ENCODE peak calls at places on chromosomes 2 and 18, in ten cellular contexts. U is fibroblast of the aortic adventitia, H is neural progenitor cell, Q is fibroblast of lung, R is A673, F is spleen, J is brain microvascular endothelial cell, I is GM23338, B is IMR-90, T is epithelial cell of esophagus. N is an unnamed sample.
A peak's percentile ranks its signal among the peaks of the same experiment; 100 is the strongest.

GRCh38 chr2:240983996-240984498 is 14.4 kb upstream of the SNED1 start:
- DNase-seq in U (no peak), H (no peak), Q (no peak), R (peak; percentile 45), F (peak; percentile 71), J (no peak), I (no peak), B (no peak), T (no peak), N (no peak)

GRCh38 chr2:158325031-158325781 is 131.3 kb downstream of the CCDC148 start:
- DNase-seq in U (peak; percentile 18), H (no peak), Q (peak; percentile 86), R (no peak), F (no peak), J (peak; percentile 54), I (no peak), B (peak; percentile 29), T (peak; percentile 80), N (peak; percentile 42)

GRCh38 chr2:227503433-227504406 is 31.8 kb downstream of the AGFG1 start:
- DNase-seq in U (peak; percentile 65), H (no peak), Q (peak; percentile 68), R (no peak), F (no peak), J (peak; percentile 31), I (no peak), B (peak; percentile 57), T (peak; percentile 53), N (peak; percentile 61)

GRCh38 chr18:11859903-11860407 is 8.7 kb downstream of the CHMP1B start:
- DNase-seq in U (peak; percentile 75), H (no peak), Q (peak; percentile 88), R (no peak), F (peak; percentile 10), J (peak; percentile 91), I (no peak), B (peak; percentile 90), T (peak; percentile 97), N (peak; percentile 85)

GRCh38 chr2:241550616-241551580 is 7.6 kb upstream of the BOK start:
- DNase-seq in U (no peak), H (no peak), Q (no peak), R (no peak), F (no peak), J (no peak), I (no peak), B (no peak), T (no peak), N (no peak)

GRCh38 chr18:23725827-23726661 is 36.8 kb downstream of the LAMA3 start:
- DNase-seq in U (no peak), H (no peak), Q (no peak), R (no peak), F (no peak), J (no peak), I (no peak), B (no peak), T (no peak), N (no peak)

GRCh38 chr2:239324456-239324855 is 76.4 kb downstream of the HDAC4 start:
- DNase-seq in U (no peak), H (no peak), Q (no peak), R (no peak), F (no peak), J (no peak), I (no peak), B (no peak), T (no peak), N (no peak)

GRCh38 chr18:78758496-78758895 is 221.1 kb upstream of the SALL3 start:
- DNase-seq in U (no peak), H (no peak), Q (no peak), R (no peak), F (peak; percentile 58), J (no peak), I (no peak), B (no peak), T (no peak), N (no peak)

GRCh38 chr2:153169567-153169966 is 309.0 kb downstream of the RPRM start:
- DNase-seq in U (no peak), H (no peak), Q (no peak), R (no peak), F (no peak), J (no peak), I (no peak), B (no peak), T (no peak), N (no peak)

GRCh38 chr2:82792316-82792715 is 1666.8 kb downstream of the SUCLG1 start:
- DNase-seq in U (no peak), H (no peak), Q (no peak), R (no peak), F (no peak), J (no peak), I (no peak), B (no peak), T (peak; percentile 2), N (no peak)

GRCh38 chr2:11051280-11051679 is 104.0 kb upstream of the SLC66A3 start:
- DNase-seq in U (no peak), H (no peak), Q (no peak), R (no peak), F (no peak), J (no peak), I (no peak), B (no peak), T (no peak), N (no peak)

GRCh38 chr18:33577688-33578370 is at the start of gene ASXL3:
- DNase-seq in U (peak; percentile 5), H (peak; percentile 80), Q (peak; percentile 32), R (peak; percentile 20), F (peak; percentile 64), J (no peak), I (peak; percentile 67), B (no peak), T (no peak), N (no peak)

GRCh38 chr2:100236166-100236565 is 86.1 kb downstream of the LONRF2 start:
- DNase-seq in U (no peak), H (no peak), Q (no peak), R (no peak), F (peak; percentile 42), J (no peak), I (no peak), B (no peak), T (no peak), N (no peak)

GRCh38 chr2:24492283-24493272 is 1.5 kb downstream of the NCOA1 start:
- DNase-seq in U (peak; percentile 42), H (peak; percentile 38), Q (peak; percentile 35), R (peak; percentile 56), F (no peak), J (no peak), I (peak; percentile 51), B (no peak), T (peak; percentile 18), N (no peak)

GRCh38 chr2:24491626-24492282 is 700 bp downstream of the NCOA1 start:
- DNase-seq in U (peak; percentile 4), H (peak; percentile 75), Q (peak; percentile 32), R (peak; percentile 64), F (peak; percentile 94), J (no peak), I (peak; percentile 77), B (no peak), T (no peak), N (peak; percentile 20)

GRCh38 chr2:24489465-24489864 is 1.6 kb upstream of the NCOA1 start:
- DNase-seq in U (no peak), H (no peak), Q (no peak), R (no peak), F (no peak), J (no peak), I (peak; percentile 15), B (no peak), T (no peak), N (no peak)

GRCh38 chr2:24489942-24490673 is 946 bp upstream of the NCOA1 start:
- DNase-seq in U (no peak), H (peak; percentile 56), Q (peak; percentile 46), R (peak; percentile 90), F (no peak), J (no peak), I (peak; percentile 55), B (peak; percentile 46), T (peak; percentile 69), N (peak; percentile 40)

GRCh38 chr2:24490674-24491625 is at the start of gene NCOA1:
- DNase-seq in U (peak; percentile 88), H (peak; percentile 94), Q (peak; percentile 88), R (peak; percentile 96), F (peak; percentile 98), J (peak; percentile 83), I (peak; percentile 92), B (peak; percentile 85), T (peak; percentile 84), N (peak; percentile 91)
- TF ChIP-seq CTCF in U (peak; percentile 23), H (peak; percentile 35), Q (peak; percentile 28), R (no peak), F (peak; percentile 14), J (peak; percentile 30), I (no peak), B (peak; percentile 26), T (no peak), N (no peak)

GRCh38 chr2:237673130-237673921 is 45.9 kb downstream of the LRRFIP1 start:
- DNase-seq in U (no peak), H (peak; percentile 84), Q (peak; percentile 70), R (peak; percentile 90), F (peak; percentile 96), J (peak; percentile 55), I (peak; percentile 87), B (peak; percentile 75), T (peak; percentile 81), N (peak; percentile 64)
- H3K4me3 ChIP-seq in U (no peak overlapping the region), H (peak overlapping the region; percentile 38), Q (no peak overlapping the region), R (peak overlapping the region; percentile 50), F (peak overlapping the region; percentile 68), J (peak overlapping the region; percentile 47), I (peak overlapping the region; percentile 43), B (no peak overlapping the region), T (peak overlapping the region; percentile 32), N (peak overlapping the region; percentile 16)

DNA sequence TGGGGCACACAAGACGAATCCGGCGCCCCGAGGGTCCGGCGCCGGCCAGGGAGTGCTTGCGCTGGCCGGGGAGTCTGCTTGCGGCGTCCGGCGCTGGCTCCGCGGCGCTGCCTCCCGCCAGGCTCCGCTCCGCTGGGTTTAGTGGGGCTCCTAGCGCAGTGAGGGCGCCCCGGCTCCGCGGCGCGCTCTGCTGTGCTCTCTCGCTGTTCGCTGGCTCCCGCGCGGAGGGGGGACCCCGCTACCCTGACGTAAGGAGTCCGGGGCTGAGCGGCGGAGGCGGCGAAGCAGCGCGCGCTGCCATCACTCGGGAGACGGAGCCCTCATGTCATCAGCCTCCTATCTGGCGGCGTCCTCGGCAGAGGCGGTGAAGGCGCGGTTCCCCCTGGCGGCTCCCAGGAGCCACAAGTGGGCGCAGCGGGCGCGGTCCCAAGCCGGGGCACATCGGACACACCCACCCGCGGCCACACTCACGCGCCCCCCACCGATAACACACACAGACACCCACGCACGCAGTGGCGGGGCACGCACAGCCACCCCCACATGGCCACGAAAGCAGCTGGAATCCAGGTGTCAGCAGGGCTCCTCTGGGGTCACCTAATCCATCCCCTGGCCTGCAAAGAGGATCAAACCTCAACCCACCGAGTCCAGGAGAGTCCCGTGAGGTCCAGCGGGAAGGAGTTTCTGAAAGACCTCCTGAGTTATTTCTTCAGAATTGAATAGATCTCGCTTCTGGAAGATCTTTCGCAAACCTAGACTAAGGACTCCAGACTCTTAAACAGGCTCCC is at the start of gene C1QL2:
- DNase-seq in U (no peak), H (peak; percentile 83), Q (no peak), R (peak; percentile 59), F (no peak), J (no peak), I (peak; percentile 77), B (no peak), T (no peak), N (no peak)
- TF ChIP-seq CTCF in U (no peak), H (peak; percentile 52), Q (no peak), R (peak; percentile 43), F (no peak), J (no peak), I (peak; percentile 38), B (no peak), T (no peak), N (no peak)

DNA sequence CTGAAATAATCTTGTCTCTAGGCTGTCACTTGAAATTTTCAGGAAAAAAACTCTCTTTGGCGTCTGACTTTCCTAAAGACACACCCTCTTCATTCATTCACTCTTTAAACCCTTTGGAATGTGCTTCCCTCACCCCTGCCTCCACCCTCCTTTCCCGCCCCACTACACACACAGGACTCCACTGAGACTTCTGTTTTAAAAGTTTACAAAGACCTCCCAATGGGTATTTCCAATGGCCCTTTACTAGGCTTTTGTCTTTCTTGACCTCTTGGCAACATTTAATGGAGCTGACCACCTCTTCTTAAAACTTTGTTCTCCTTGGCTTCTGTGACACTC is 96.1 kb downstream of the RBMS1 start:
- DNase-seq in U (peak; percentile 67), H (peak; percentile 87), Q (peak; percentile 72), R (no peak), F (no peak), J (no peak), I (peak; percentile 61), B (peak; percentile 50), T (peak; percentile 67), N (no peak)
- H3K4me3 ChIP-seq in U (peak overlapping the region; percentile 7), H (peak overlapping the region; percentile 31), Q (no peak overlapping the region), R (no peak overlapping the region), F (no peak overlapping the region), J (no peak overlapping the region), I (peak overlapping the region; percentile 18), B (no peak overlapping the region), T (no peak overlapping the region), N (no peak overlapping the region)